ENCODE peak calls at places on chromosomes 4 and X, in seven cellular contexts. L, O, P, T, B, D and W are unnamed samples.

GRCh38 chr4:165711436-165711835 is 161.6 kb upstream of the TLL1 start:
- DNase-seq in L (no peak), O (no peak), P (no peak), T (peak; percentile 30), B (no peak), D (no peak), W (no peak)

GRCh38 chr4:23934915-23935314 is 45.1 kb upstream of the PPARGC1A start:
- DNase-seq in L (no peak), O (peak; percentile 77), P (no peak), T (peak; percentile 97), B (peak; percentile 87), D (no peak), W (peak; percentile 58)

GRCh38 chrX:1448793-1449580 is 3.7 kb downstream of the ASMTL start:
- DNase-seq in L (no peak), O (peak; percentile 19), P (no peak), T (no peak), B (no peak), D (no peak), W (peak; percentile 24)

GRCh38 chr4:34261799-34262314 is 1982.5 kb downstream of the ARAP2 start:
- DNase-seq in L (no peak), O (no peak), P (no peak), T (no peak), B (peak; percentile 1), D (no peak), W (no peak)

GRCh38 chrX:120450163-120450562 is 18.9 kb downstream of the LAMP2 start:
- DNase-seq in L (peak; percentile 6), O (no peak), P (no peak), T (peak; percentile 40), B (no peak), D (no peak), W (no peak)

GRCh38 chrX:43627669-43628068 is 28.4 kb upstream of the MAOA start:
- DNase-seq in L (no peak), O (no peak), P (no peak), T (no peak), B (no peak), D (no peak), W (no peak)

GRCh38 chr4:173525118-173526033 is 4.7 kb downstream of the HAND2 start:
- DNase-seq in L (peak; percentile 59), O (no peak), P (no peak), T (no peak), B (no peak), D (no peak), W (no peak)

GRCh38 chr4:5142726-5143125 is 91.4 kb downstream of the STK32B start:
- DNase-seq in L (peak; percentile 48), O (no peak), P (no peak), T (peak; percentile 75), B (peak; percentile 65), D (no peak), W (no peak)

GRCh38 chr4:113020966-113021365 is 28.5 kb upstream of the ANK2 start:
- DNase-seq in L (no peak), O (no peak), P (no peak), T (peak; percentile 39), B (peak; percentile 2), D (no peak), W (no peak)

GRCh38 chr4:157808796-157809408 is 363.9 kb downstream of the GASK1B start:
- DNase-seq in L (no peak), O (no peak), P (no peak), T (no peak), B (no peak), D (no peak), W (no peak)

GRCh38 chr4:148075438-148075837 is 343.6 kb downstream of the ARHGAP10 start:
- DNase-seq in L (no peak), O (no peak), P (no peak), T (no peak), B (no peak), D (no peak), W (no peak)

GRCh38 chrX:108641589-108642272 is 94.6 kb downstream of the IRS4 start:
- DNase-seq in L (no peak), O (no peak), P (no peak), T (no peak), B (no peak), D (no peak), W (no peak)

GRCh38 chr4:48184891-48185290 is 50.8 kb upstream of the TXK start:
- DNase-seq in L (no peak), O (no peak), P (no peak), T (peak; percentile 47), B (no peak), D (no peak), W (no peak)

GRCh38 chr4:19945979-19946380 is 305.7 kb upstream of the SLIT2 start:
- DNase-seq in L (no peak), O (no peak), P (no peak), T (peak; percentile 98), B (peak; percentile 98), D (no peak), W (no peak)

GRCh38 chrX:151746502-151746901 is 12.0 kb downstream of the CNGA2 start:
- DNase-seq in L (no peak), O (no peak), P (no peak), T (no peak), B (no peak), D (no peak), W (no peak)

GRCh38 chrX:107718156-107718621 is 57.4 kb downstream of the TSC22D3 start:
- DNase-seq in L (peak; percentile 78), O (peak; percentile 70), P (peak; percentile 9), T (peak; percentile 92), B (peak; percentile 76), D (peak; percentile 1), W (peak; percentile 66)

GRCh38 chrX:17291141-17291900 is 83.7 kb upstream of the NHS start:
- DNase-seq in L (no peak), O (no peak), P (no peak), T (no peak), B (no peak), D (no peak), W (no peak)

GRCh38 chr4:16196482-16197393 is 29.5 kb downstream of the TAPT1 start:
- DNase-seq in L (peak; percentile 62), O (no peak), P (no peak), T (peak; percentile 86), B (peak; percentile 79), D (no peak), W (no peak)

GRCh38 chrX:49070988-49071387 is 2.8 kb downstream of the PRAF2 start:
- DNase-seq in L (no peak), O (no peak), P (no peak), T (no peak), B (no peak), D (no peak), W (no peak)